ENCODE peak calls at places on chromosomes 4 and X, in seven cellular contexts. One of them, this sample, is unnamed.
A peak's percentile ranks its signal among the peaks of the same experiment; 100 is the strongest.

GRCh38 chr4:8114456-8115202 is 44.0 kb downstream of the ABLIM2 start:
- DNase-seq in fibroblast of lung: no peak
- DNase-seq in BE2C: no peak
- DNase-seq in skeletal muscle cell: no peak
- DNase-seq in pancreas: no peak
- DNase-seq in AG04449: no peak
- DNase-seq in tibial artery: no peak
- DNase-seq in this sample: no peak

GRCh38 chr4:145279122-145279960 is 99.0 kb upstream of the OTUD4 start:
- DNase-seq in fibroblast of lung: peak; percentile 63
- DNase-seq in pancreas: no peak
- DNase-seq in BE2C: peak; percentile 28
- DNase-seq in tibial artery: no peak
- DNase-seq in skeletal muscle cell: peak; percentile 84
- DNase-seq in AG04449: peak; percentile 82
- DNase-seq in this sample: peak; percentile 25

GRCh38 chrX:30635630-30636029 is 17.6 kb upstream of the GK start:
- DNase-seq in skeletal muscle cell: no peak
- DNase-seq in BE2C: no peak
- DNase-seq in pancreas: no peak
- DNase-seq in tibial artery: no peak
- DNase-seq in AG04449: no peak
- DNase-seq in fibroblast of lung: peak; percentile 42
- DNase-seq in this sample: no peak

GRCh38 chr4:7200801-7201200 is 8.5 kb downstream of the SORCS2 start:
- DNase-seq in fibroblast of lung: no peak
- DNase-seq in BE2C: peak; percentile 2
- DNase-seq in skeletal muscle cell: no peak
- DNase-seq in AG04449: no peak
- DNase-seq in tibial artery: peak; percentile 7
- DNase-seq in pancreas: no peak
- DNase-seq in this sample: no peak

GRCh38 chr4:123469696-123470095 is 73.1 kb downstream of the SPRY1 start:
- DNase-seq in skeletal muscle cell: no peak
- DNase-seq in AG04449: no peak
- DNase-seq in pancreas: no peak
- DNase-seq in tibial artery: no peak
- DNase-seq in BE2C: no peak
- DNase-seq in fibroblast of lung: no peak
- DNase-seq in this sample: no peak

GRCh38 chr4:45100936-45101818 is 374.8 kb upstream of the GNPDA2 start:
- DNase-seq in AG04449: no peak
- DNase-seq in tibial artery: no peak
- DNase-seq in fibroblast of lung: peak; percentile 50
- DNase-seq in skeletal muscle cell: no peak
- DNase-seq in pancreas: no peak
- DNase-seq in BE2C: no peak
- DNase-seq in this sample: peak; percentile 28

GRCh38 chr4:76363556-76364290 is 57.2 kb downstream of the STBD1 start:
- DNase-seq in BE2C: no peak
- DNase-seq in skeletal muscle cell: no peak
- DNase-seq in fibroblast of lung: no peak
- DNase-seq in tibial artery: no peak
- DNase-seq in AG04449: no peak
- DNase-seq in pancreas: no peak
- DNase-seq in this sample: no peak

GRCh38 chr4:152937535-152938236 is 1.6 kb downstream of the FHDC1 start:
- DNase-seq in AG04449: no peak
- DNase-seq in tibial artery: no peak
- DNase-seq in pancreas: peak; percentile 47
- DNase-seq in fibroblast of lung: peak; percentile 33
- DNase-seq in BE2C: peak; percentile 27
- DNase-seq in skeletal muscle cell: no peak
- DNase-seq in this sample: peak; percentile 15

GRCh38 chrX:148457279-148457678 is 43.1 kb upstream of the AFF2 start:
- DNase-seq in fibroblast of lung: no peak
- DNase-seq in BE2C: no peak
- DNase-seq in tibial artery: no peak
- DNase-seq in AG04449: no peak
- DNase-seq in skeletal muscle cell: no peak
- DNase-seq in pancreas: no peak
- DNase-seq in this sample: no peak

GRCh38 chr4:78661923-78662521 is 110.5 kb downstream of the ANXA3 start:
- DNase-seq in BE2C: no peak
- DNase-seq in fibroblast of lung: peak; percentile 77
- DNase-seq in AG04449: no peak
- DNase-seq in pancreas: no peak
- DNase-seq in skeletal muscle cell: peak; percentile 65
- DNase-seq in tibial artery: no peak
- DNase-seq in this sample: no peak

GRCh38 chrX:65635371-65635770 is 32.1 kb upstream of the MSN start:
- DNase-seq in pancreas: no peak
- DNase-seq in skeletal muscle cell: no peak
- DNase-seq in fibroblast of lung: peak; percentile 31
- DNase-seq in BE2C: no peak
- DNase-seq in tibial artery: peak; percentile 39
- DNase-seq in AG04449: peak; percentile 2
- DNase-seq in this sample: no peak

GRCh38 chrX:3638280-3638873 is 75.1 kb downstream of the PRKX start:
- DNase-seq in tibial artery: no peak
- DNase-seq in pancreas: peak; percentile 32
- DNase-seq in BE2C: peak; percentile 46
- DNase-seq in fibroblast of lung: peak; percentile 49
- DNase-seq in skeletal muscle cell: no peak
- DNase-seq in AG04449: no peak
- DNase-seq in this sample: peak; percentile 11

GRCh38 chr4:154466336-154466735 is 25.3 kb downstream of the DCHS2 start:
- DNase-seq in fibroblast of lung: no peak
- DNase-seq in skeletal muscle cell: no peak
- DNase-seq in pancreas: no peak
- DNase-seq in AG04449: no peak
- DNase-seq in BE2C: no peak
- DNase-seq in tibial artery: no peak
- DNase-seq in this sample: no peak

GRCh38 chr4:86935499-86935832 is 655 bp downstream of the AFF1 start:
- DNase-seq in tibial artery: peak; percentile 49
- DNase-seq in fibroblast of lung: no peak
- DNase-seq in skeletal muscle cell: no peak
- DNase-seq in pancreas: no peak
- DNase-seq in BE2C: peak; percentile 19
- DNase-seq in AG04449: no peak
- DNase-seq in this sample: no peak

GRCh38 chrX:148878371-148878770 is 378.0 kb downstream of the AFF2 start:
- DNase-seq in tibial artery: no peak
- DNase-seq in fibroblast of lung: peak; percentile 23
- DNase-seq in BE2C: no peak
- DNase-seq in skeletal muscle cell: no peak
- DNase-seq in AG04449: no peak
- DNase-seq in pancreas: no peak
- DNase-seq in this sample: no peak

GRCh38 chr4:128917781-128918180 is 108.3 kb downstream of the JADE1 start:
- DNase-seq in BE2C: no peak
- DNase-seq in fibroblast of lung: no peak
- DNase-seq in AG04449: no peak
- DNase-seq in pancreas: no peak
- DNase-seq in skeletal muscle cell: no peak
- DNase-seq in tibial artery: no peak
- DNase-seq in this sample: no peak

GRCh38 chr4:101818362-101818761 is 27.8 kb downstream of the BANK1 start:
- DNase-seq in BE2C: no peak
- DNase-seq in fibroblast of lung: no peak
- DNase-seq in tibial artery: no peak
- DNase-seq in skeletal muscle cell: no peak
- DNase-seq in pancreas: no peak
- DNase-seq in AG04449: peak; percentile 34
- DNase-seq in this sample: no peak

GRCh38 chr4:139521764-139522373 is 34.1 kb downstream of the SETD7 start:
- DNase-seq in skeletal muscle cell: no peak
- DNase-seq in pancreas: no peak
- DNase-seq in AG04449: no peak
- DNase-seq in BE2C: no peak
- DNase-seq in tibial artery: no peak
- DNase-seq in fibroblast of lung: no peak
- DNase-seq in this sample: no peak

GRCh38 chr4:151806511-151806927 is 45.7 kb upstream of the GATB start:
- DNase-seq in pancreas: no peak
- DNase-seq in BE2C: no peak
- DNase-seq in AG04449: peak; percentile 74
- DNase-seq in skeletal muscle cell: peak; percentile 41
- DNase-seq in tibial artery: no peak
- DNase-seq in fibroblast of lung: peak; percentile 67
- DNase-seq in this sample: peak; percentile 77

GRCh38 chr4:183984561-183984960 is 79.5 kb downstream of the STOX2 start:
- DNase-seq in skeletal muscle cell: no peak
- DNase-seq in BE2C: no peak
- DNase-seq in AG04449: no peak
- DNase-seq in fibroblast of lung: no peak
- DNase-seq in pancreas: no peak
- DNase-seq in tibial artery: no peak
- DNase-seq in this sample: no peak

GRCh38 chrX:115284877-115285276 is 4.6 kb upstream of the LUZP4 start:
- DNase-seq in tibial artery: no peak
- DNase-seq in skeletal muscle cell: no peak
- DNase-seq in BE2C: no peak
- DNase-seq in fibroblast of lung: peak; percentile 17
- DNase-seq in pancreas: no peak
- DNase-seq in AG04449: no peak
- DNase-seq in this sample: no peak

GRCh38 chrX:97234471-97235097 is 350.9 kb downstream of the RPA4 start:
- DNase-seq in pancreas: no peak
- DNase-seq in skeletal muscle cell: no peak
- DNase-seq in fibroblast of lung: no peak
- DNase-seq in tibial artery: no peak
- DNase-seq in AG04449: no peak
- DNase-seq in BE2C: no peak
- DNase-seq in this sample: no peak

GRCh38 chr4:141686146-141686775 is 49.9 kb downstream of the IL15 start:
- DNase-seq in tibial artery: no peak
- DNase-seq in pancreas: no peak
- DNase-seq in BE2C: no peak
- DNase-seq in fibroblast of lung: peak; percentile 59
- DNase-seq in skeletal muscle cell: peak; percentile 42
- DNase-seq in AG04449: no peak
- DNase-seq in this sample: no peak
- H3K4me3 ChIP-seq in tibial artery: no peak overlapping the region
- H3K4me3 ChIP-seq in pancreas: no peak overlapping the region
- H3K4me3 ChIP-seq in BE2C: no peak overlapping the region
- H3K4me3 ChIP-seq in fibroblast of lung: no peak overlapping the region
- H3K4me3 ChIP-seq in skeletal muscle cell: no peak overlapping the region
- H3K4me3 ChIP-seq in AG04449: no peak overlapping the region
- H3K4me3 ChIP-seq in this sample: no peak overlapping the region

DNA sequence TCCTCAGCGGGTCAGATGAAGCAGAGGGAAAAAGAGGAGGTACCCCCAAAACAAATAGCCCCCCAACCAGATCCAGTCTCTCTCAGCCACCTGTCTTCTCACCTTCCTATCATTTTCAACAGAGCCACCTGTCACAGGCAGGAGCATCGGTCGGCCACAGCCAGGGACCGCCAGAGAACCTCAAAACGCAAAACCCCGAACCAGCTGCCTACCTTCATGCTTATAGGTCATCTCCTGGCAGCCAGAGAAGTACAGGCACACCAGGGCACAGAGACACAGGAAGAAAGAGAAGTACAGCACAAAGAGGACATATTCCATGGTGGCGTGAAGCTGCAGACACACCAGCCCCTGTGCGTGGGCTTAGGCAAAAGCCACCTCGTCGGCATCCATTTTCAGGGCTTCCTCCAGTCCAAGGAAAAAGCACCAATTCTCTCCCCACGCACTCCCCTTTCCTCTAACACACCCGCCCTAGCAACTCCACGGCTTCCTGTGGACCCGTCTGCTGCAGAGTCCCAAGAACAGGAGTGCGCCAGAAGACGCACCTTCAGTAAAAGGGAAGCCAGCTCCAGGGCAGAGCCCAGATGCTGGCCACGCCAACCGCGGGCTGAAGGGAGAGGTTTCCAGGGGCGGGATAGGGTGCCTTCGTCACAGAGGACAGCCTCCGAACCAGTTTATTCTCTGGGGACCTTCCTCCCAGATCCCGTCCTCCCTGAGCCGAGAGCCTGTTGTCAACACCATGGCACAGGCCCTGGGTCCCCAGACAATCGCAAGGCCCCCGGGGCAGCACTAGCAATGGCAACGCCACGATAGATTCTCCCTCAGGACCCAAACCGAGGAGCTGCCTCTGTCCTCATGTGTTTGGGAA is 51.8 kb upstream of the C4orf50 start:
- DNase-seq in AG04449: no peak
- DNase-seq in pancreas: no peak
- DNase-seq in fibroblast of lung: no peak
- DNase-seq in skeletal muscle cell: no peak
- DNase-seq in tibial artery: no peak
- DNase-seq in BE2C: no peak
- DNase-seq in this sample: no peak
- H3K4me3 ChIP-seq in AG04449: no peak overlapping the region
- H3K4me3 ChIP-seq in pancreas: no peak overlapping the region
- H3K4me3 ChIP-seq in fibroblast of lung: no peak overlapping the region
- H3K4me3 ChIP-seq in skeletal muscle cell: no peak overlapping the region
- H3K4me3 ChIP-seq in tibial artery: no peak overlapping the region
- H3K4me3 ChIP-seq in BE2C: no peak overlapping the region
- H3K4me3 ChIP-seq in this sample: no peak overlapping the region

GRCh38 chr4:172124656-172125308 is 311.6 kb downstream of the GALNTL6 start:
- DNase-seq in BE2C: no peak
- DNase-seq in AG04449: no peak
- DNase-seq in tibial artery: no peak
- DNase-seq in skeletal muscle cell: no peak
- DNase-seq in pancreas: no peak
- DNase-seq in fibroblast of lung: no peak
- DNase-seq in this sample: no peak
- H3K4me3 ChIP-seq in BE2C: no peak overlapping the region
- H3K4me3 ChIP-seq in AG04449: no peak overlapping the region
- H3K4me3 ChIP-seq in tibial artery: no peak overlapping the region
- H3K4me3 ChIP-seq in skeletal muscle cell: no peak overlapping the region
- H3K4me3 ChIP-seq in pancreas: no peak overlapping the region
- H3K4me3 ChIP-seq in fibroblast of lung: no peak overlapping the region
- H3K4me3 ChIP-seq in this sample: no peak overlapping the region

GRCh38 chr4:4852591-4853362 is 6.7 kb upstream of the MSX1 start:
- DNase-seq in tibial artery: peak; percentile 68
- DNase-seq in AG04449: peak; percentile 9
- DNase-seq in fibroblast of lung: peak; percentile 38
- DNase-seq in BE2C: peak; percentile 78
- DNase-seq in skeletal muscle cell: peak; percentile 21
- DNase-seq in pancreas: no peak
- DNase-seq in this sample: no peak

GRCh38 chr4:4851081-4851480 is 8.4 kb upstream of the MSX1 start:
- DNase-seq in skeletal muscle cell: no peak
- DNase-seq in pancreas: no peak
- DNase-seq in AG04449: no peak
- DNase-seq in BE2C: no peak
- DNase-seq in fibroblast of lung: no peak
- DNase-seq in tibial artery: no peak
- DNase-seq in this sample: no peak

GRCh38 chr4:4853371-4853823 is 6.1 kb upstream of the MSX1 start:
- DNase-seq in BE2C: no peak
- DNase-seq in skeletal muscle cell: no peak
- DNase-seq in fibroblast of lung: no peak
- DNase-seq in AG04449: no peak
- DNase-seq in pancreas: no peak
- DNase-seq in tibial artery: no peak
- DNase-seq in this sample: no peak

GRCh38 chr4:4853921-4854648 is 5.4 kb upstream of the MSX1 start:
- DNase-seq in BE2C: no peak
- DNase-seq in AG04449: no peak
- DNase-seq in skeletal muscle cell: no peak
- DNase-seq in pancreas: no peak
- DNase-seq in tibial artery: no peak
- DNase-seq in fibroblast of lung: no peak
- DNase-seq in this sample: no peak

GRCh38 chr4:4851906-4852305 is 7.6 kb upstream of the MSX1 start:
- DNase-seq in fibroblast of lung: no peak
- DNase-seq in pancreas: no peak
- DNase-seq in AG04449: no peak
- DNase-seq in tibial artery: no peak
- DNase-seq in skeletal muscle cell: no peak
- DNase-seq in BE2C: no peak
- DNase-seq in this sample: no peak
- H3K4me3 ChIP-seq in fibroblast of lung: no peak overlapping the region
- H3K4me3 ChIP-seq in pancreas: no peak overlapping the region
- H3K4me3 ChIP-seq in AG04449: no peak overlapping the region
- H3K4me3 ChIP-seq in tibial artery: no peak overlapping the region
- H3K4me3 ChIP-seq in skeletal muscle cell: no peak overlapping the region
- H3K4me3 ChIP-seq in BE2C: no peak overlapping the region
- H3K4me3 ChIP-seq in this sample: no peak overlapping the region

This sample was measured in MG63.